ENCODE peak calls at places on chromosome 15, in nine cellular contexts. M is psoas muscle, W is cardiac muscle cell, A is IMR-90, E is SJSA1, G is right atrium auricular region, D is aorta, H is hepatocyte, C is left lung. O is an unnamed sample. For H3K4me1, the result is how much of the 10 kb centered on the place peaks cover.

GRCh38 chr15:95468820-95469219 is 861.7 kb upstream of the NR2F2 start:
- DNase-seq in W (no peak), E (no peak), A (no peak), D (no peak), G (no peak), M (no peak), H (no peak), C (no peak), O (no peak)

GRCh38 chr15:80578871-80579270 is 116.2 kb upstream of the ABHD17C start:
- DNase-seq in C (no peak), W (no peak), E (no peak), H (no peak), D (no peak), G (no peak), A (no peak), M (no peak), O (no peak)

GRCh38 chr15:34986326-34987181 is 1.5 kb downstream of the ZNF770 start:
- DNase-seq in H (no peak), E (no peak), G (no peak), C (no peak), M (no peak), D (no peak), A (no peak), W (peak), O (no peak)

GRCh38 chr15:78667578-78668236 is 26.7 kb upstream of the CHRNB4 start:
- DNase-seq in D (no peak), W (no peak), H (no peak), E (no peak), G (no peak), C (no peak), A (no peak), M (no peak), O (no peak)

GRCh38 chr15:67917037-67917436 is 77.2 kb upstream of the RNU6-1 start:
- DNase-seq in E (no peak), D (peak), M (peak), C (no peak), H (peak), G (peak), W (no peak), A (no peak), O (no peak)

GRCh38 chr15:66720206-66721010 is 18.4 kb downstream of the SMAD6 start:
- DNase-seq in C (peak), D (peak), M (peak), E (peak), H (peak), W (no peak), A (peak), G (peak), O (no peak)

GRCh38 chr15:79527821-79528220 is 95.7 kb downstream of the MINAR1 start:
- DNase-seq in D (no peak), G (no peak), C (no peak), H (no peak), A (no peak), W (no peak), M (no peak), E (no peak), O (no peak)

GRCh38 chr15:83747050-83747717 is 93.3 kb downstream of the ADAMTSL3 start:
- DNase-seq in A (peak), E (peak), W (no peak), M (no peak), G (peak), H (peak), D (no peak), C (no peak), O (no peak)

GRCh38 chr15:74631935-74632560 is 16.4 kb downstream of the CLK3 start:
- DNase-seq in G (no peak), W (peak), M (peak), C (peak), D (peak), A (peak), E (peak), H (peak), O (no peak)

GRCh38 chr15:101258238-101259144 is 6.6 kb upstream of the CHSY1 start:
- DNase-seq in W (peak), C (no peak), M (peak), G (no peak), D (peak), H (peak), E (peak), A (peak), O (no peak)

GRCh38 chr15:58505581-58505980 is 73.8 kb downstream of the LIPC start:
- DNase-seq in M (no peak), E (no peak), C (no peak), A (peak), G (no peak), D (no peak), H (no peak), W (no peak), O (no peak)

GRCh38 chr15:74302821-74303359 is 64.6 kb downstream of the CYP11A1 start:
- DNase-seq in C (peak), G (no peak), A (no peak), D (no peak), W (peak), M (no peak), E (peak), H (peak), O (no peak)

GRCh38 chr15:99452728-99453643 is 112.8 kb upstream of the MEF2A start:
- DNase-seq in E (no peak), A (peak), H (no peak), D (peak), W (no peak), G (peak), C (peak), M (peak), O (no peak)

GRCh38 chr15:74995182-74995778 is at the start of gene SCAMP5:
- DNase-seq in H (peak), M (peak), D (peak), G (peak), W (peak), E (peak), C (peak), A (peak), O (peak)

GRCh38 chr15:95286911-95287769 is 1043.4 kb upstream of the NR2F2 start:
- DNase-seq in C (no peak), W (no peak), G (no peak), M (no peak), E (no peak), H (no peak), D (no peak), A (peak), O (no peak)

GRCh38 chr15:89305395-89305794 is 29.2 kb downstream of the POLG start:
- DNase-seq in W (no peak), C (no peak), G (no peak), M (no peak), D (no peak), A (no peak), E (no peak), H (no peak), O (no peak)

GRCh38 chr15:90870354-90871096 is 2.1 kb downstream of the FURIN start:
- DNase-seq in G (no peak), W (no peak), M (no peak), E (peak), C (no peak), H (no peak), A (no peak), D (no peak), O (no peak)

GRCh38 chr15:40160689-40161688 is at the start of gene BUB1B:
- DNase-seq in A (peak), H (peak), D (peak), M (peak), C (peak), G (peak), W (peak), E (peak), O (peak)

GRCh38 chr15:31387483-31388118 is 61.0 kb downstream of the KLF13 start:
- DNase-seq in W (peak), E (peak), M (peak), A (peak), G (peak), C (no peak), D (no peak), H (no peak), O (no peak)

GRCh38 chr15:45377630-45378148 is 655 bp downstream of the GATM start:
- DNase-seq in G (peak), C (no peak), H (peak), A (no peak), W (peak), M (peak), D (peak), E (no peak), O (no peak)

GRCh38 chr15:78211189-78211921 is 23.0 kb downstream of the ACSBG1 start:
- DNase-seq in G (no peak), H (no peak), M (no peak), C (no peak), D (no peak), W (no peak), E (no peak), A (no peak), O (no peak)

GRCh38 chr15:83709246-83709645 is 55.3 kb downstream of the ADAMTSL3 start:
- DNase-seq in C (no peak), G (no peak), A (peak), M (no peak), H (no peak), E (peak), D (no peak), W (no peak), O (no peak)

GRCh38 chr15:67067930-67068542 is 2.6 kb downstream of the SMAD3 start:
- DNase-seq in E (peak), M (no peak), W (no peak), H (no peak), C (no peak), D (no peak), G (no peak), A (peak), O (no peak)

GRCh38 chr15:48667701-48668100 is 22.2 kb upstream of the FBN1 start:
- DNase-seq in W (no peak), H (no peak), E (peak), A (peak), D (no peak), M (no peak), G (no peak), C (no peak), O (no peak)

GRCh38 chr15:89105147-89105546 is 16.9 kb downstream of the ABHD2 start:
- DNase-seq in W (no peak), C (no peak), A (peak), G (no peak), E (peak), H (peak), M (no peak), D (no peak), O (no peak)

GRCh38 chr15:90049666-90050604 is 48.8 kb downstream of the ZNF710 start:
- DNase-seq in M (peak), G (no peak), W (no peak), A (no peak), H (no peak), E (no peak), C (no peak), D (peak), O (no peak)

GRCh38 chr15:45027220-45027619 is 4.2 kb downstream of the SORD start:
- DNase-seq in A (no peak), H (no peak), C (no peak), G (no peak), D (no peak), M (no peak), W (peak), E (no peak), O (no peak)

GRCh38 chr15:70701891-70702568 is 61.3 kb downstream of the UACA start:
- DNase-seq in W (peak), D (no peak), H (peak), E (peak), C (no peak), A (peak), M (no peak), G (no peak), O (no peak)

GRCh38 chr15:70704166-70704565 is 59.2 kb downstream of the UACA start:
- DNase-seq in A (no peak), W (no peak), G (no peak), E (no peak), M (no peak), H (no peak), C (no peak), D (no peak), O (no peak)

GRCh38 chr15:70702584-70702983 is 60.8 kb downstream of the UACA start:
- DNase-seq in E (peak), W (peak), D (no peak), M (no peak), H (no peak), A (no peak), C (no peak), G (no peak), O (no peak)

GRCh38 chr15:70703483-70703882 is 59.9 kb downstream of the UACA start:
- DNase-seq in D (no peak), H (peak), E (peak), G (no peak), W (no peak), C (no peak), M (no peak), A (no peak), O (no peak)

GRCh38 chr15:70703066-70703465 is 60.3 kb downstream of the UACA start:
- DNase-seq in A (no peak), D (no peak), M (no peak), C (no peak), E (no peak), G (no peak), H (no peak), W (no peak), O (no peak)
- H3K4me1 ChIP-seq in A (under half), D (under half), M (half or more), C (under half), E (half or more), G (half or more), H (under half), W (half or more), O (under half)

GRCh38 chr15:65077291-65077980 is 890 bp downstream of the KBTBD13 start:
- DNase-seq in C (no peak), M (no peak), A (no peak), G (no peak), E (no peak), H (no peak), D (no peak), W (no peak), O (no peak)
- H3K4me1 ChIP-seq in C (under half), M (under half), A (under half), G (under half), E (under half), H (under half), D (under half), W (under half), O (under half)

GRCh38 chr15:41791970-41792637 is 17.8 kb downstream of the MAPKBP1 start:
- DNase-seq in E (no peak), H (no peak), C (no peak), G (no peak), M (no peak), D (no peak), A (no peak), W (no peak), O (no peak)
- H3K4me1 ChIP-seq in E (half or more), H (half or more), C (under half), G (half or more), M (under half), D (under half), A (under half), W (half or more), O (half or more)

GRCh38 chr15:62739082-62739481 is 303.5 kb upstream of the TPM1 start:
- DNase-seq in C (no peak), E (no peak), G (no peak), M (no peak), H (no peak), A (peak), D (no peak), W (no peak), O (peak)

GRCh38 chr15:62739507-62739906 is 303.0 kb upstream of the TPM1 start:
- DNase-seq in D (no peak), W (no peak), A (peak), M (no peak), E (peak), H (no peak), C (no peak), G (no peak), O (no peak)

GRCh38 chr15:62741106-62741505 is 301.4 kb upstream of the TPM1 start:
- DNase-seq in C (no peak), E (no peak), D (no peak), W (no peak), H (no peak), A (no peak), G (no peak), M (no peak), O (no peak)

GRCh38 chr15:62742409-62743171 is 300.0 kb upstream of the TPM1 start:
- DNase-seq in C (no peak), M (peak), W (peak), H (peak), E (peak), G (peak), D (peak), A (peak), O (no peak)

DNA sequence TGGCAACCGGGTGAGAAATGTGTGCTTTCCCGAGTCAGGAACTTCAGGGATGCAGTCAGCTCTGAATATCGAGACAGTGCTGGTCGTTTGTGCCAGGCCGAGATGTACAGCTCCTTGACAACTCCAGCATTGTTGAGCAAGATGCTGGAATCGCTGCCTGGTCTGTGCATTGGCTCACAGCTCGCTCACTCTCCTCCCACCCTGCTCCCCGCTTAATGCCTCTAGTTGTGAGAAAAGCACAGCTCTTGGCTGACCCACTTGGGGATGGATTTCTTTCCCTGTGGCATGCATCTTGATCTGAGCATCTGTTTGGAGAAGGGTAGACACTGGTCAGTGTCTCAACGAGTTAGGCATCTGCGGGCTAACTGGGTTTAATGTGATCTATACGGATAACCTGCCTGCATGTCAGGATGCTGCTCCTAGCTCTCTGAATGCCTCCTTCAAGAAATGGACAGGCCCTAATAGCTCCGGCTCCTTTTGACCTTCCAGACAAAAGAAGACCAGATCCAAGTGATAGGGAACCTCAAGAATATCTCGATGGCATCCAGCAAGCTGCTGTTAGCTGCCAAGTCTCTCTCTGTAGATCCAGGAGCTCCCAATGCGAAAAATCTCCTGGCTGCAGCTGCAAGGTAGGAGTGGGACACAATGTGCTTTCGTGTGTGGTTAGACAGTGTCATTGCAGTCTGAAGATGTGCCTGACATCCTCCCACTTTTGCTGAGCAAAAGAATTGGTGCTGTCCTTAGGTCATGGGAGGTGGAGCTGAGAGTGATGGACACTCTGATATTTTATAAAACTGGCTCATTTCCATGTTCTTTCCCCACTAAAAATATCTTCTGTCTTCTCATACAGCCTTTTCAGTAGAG is 302.2 kb upstream of the TPM1 start:
- DNase-seq in W (no peak), E (no peak), H (no peak), G (no peak), D (no peak), A (peak), C (no peak), M (no peak), O (no peak)
- H3K4me1 ChIP-seq in W (under half), E (under half), H (under half), G (under half), D (under half), A (under half), C (under half), M (under half), O (under half)

DNA sequence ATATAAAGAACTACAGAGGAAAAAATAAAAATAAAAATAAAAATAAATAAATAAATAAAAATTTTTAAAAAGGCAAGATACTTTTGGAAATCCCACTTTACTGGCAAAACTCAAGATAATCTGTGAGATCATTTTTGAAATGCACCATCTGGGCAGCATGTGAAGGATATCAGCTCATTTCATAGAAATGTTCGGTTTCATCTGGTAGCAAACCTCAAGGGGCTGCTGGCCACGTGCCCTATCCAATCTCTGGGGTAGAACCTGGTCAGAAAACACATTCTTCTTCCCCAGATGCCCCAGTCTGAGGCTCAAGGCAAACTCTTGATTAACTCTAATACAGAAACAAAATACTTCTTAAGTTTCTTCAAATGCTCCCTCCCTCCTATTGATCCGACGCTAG is 166.0 kb downstream of the FMN1 start:
- DNase-seq in M (no peak), W (no peak), D (no peak), G (no peak), H (no peak), C (no peak), E (no peak), A (peak), O (no peak)
- H3K4me1 ChIP-seq in M (under half), W (under half), D (under half), G (under half), H (under half), C (under half), E (under half), A (under half), O (under half)

GRCh38 chr15:92707880-92708551 is 52.4 kb upstream of the FAM174B start:
- DNase-seq in M (no peak), A (no peak), H (no peak), D (no peak), C (no peak), G (no peak), W (no peak), E (no peak), O (no peak)
- H3K4me1 ChIP-seq in M (under half), A (under half), H (under half), D (under half), C (under half), G (under half), W (under half), E (under half), O (under half)